ENCODE peak calls at places on chromosomes 4 and X, in four cellular contexts. N is progenitor cell of endocrine pancreas, W is OCI-LY7, I is neural progenitor cell. X is an unnamed sample.

GRCh38 chrX:46762963-46763362 is 4.0 kb upstream of the SLC9A7 start:
- DNase-seq in W (no peak), N (no peak), I (no peak), X (no peak)

GRCh38 chr4:167380964-167381363 is 146.7 kb upstream of the SPOCK3 start:
- DNase-seq in W (no peak), I (no peak), N (no peak), X (no peak)

GRCh38 chr4:7193040-7193958 is 961 bp downstream of the SORCS2 start:
- DNase-seq in W (no peak), I (peak; percentile 73), N (no peak), X (no peak)

GRCh38 chr4:5218376-5219069 is 167.2 kb downstream of the STK32B start:
- DNase-seq in I (no peak), N (no peak), W (no peak), X (no peak)

GRCh38 chr4:14856076-14856926 is 146.0 kb upstream of the CPEB2 start:
- DNase-seq in W (no peak), I (no peak), N (no peak), X (peak; percentile 59)

GRCh38 chrX:81259714-81260395 is 58.0 kb downstream of the SH3BGRL start:
- DNase-seq in W (no peak), I (no peak), N (no peak), X (no peak)

GRCh38 chr4:41280010-41280409 is 23.3 kb downstream of the UCHL1 start:
- DNase-seq in I (no peak), N (no peak), W (no peak), X (no peak)

GRCh38 chrX:80246273-80246672 is 174.0 kb upstream of the TENT5D start:
- DNase-seq in N (no peak), W (no peak), I (no peak), X (no peak)

GRCh38 chrX:19799319-19800182 is 87.8 kb downstream of the SH3KBP1 start:
- DNase-seq in I (no peak), N (no peak), W (peak; percentile 61), X (no peak)

GRCh38 chr4:173415092-173415491 is 16.2 kb upstream of the SCRG1 start:
- DNase-seq in N (no peak), I (no peak), W (no peak), X (no peak)

GRCh38 chr4:183349673-183350072 is 27.4 kb upstream of the CLDN24 start:
- DNase-seq in N (no peak), I (no peak), W (no peak), X (no peak)

GRCh38 chr4:17758459-17758858 is 23.0 kb downstream of the FAM184B start:
- DNase-seq in I (no peak), W (no peak), N (no peak), X (no peak)

GRCh38 chr4:52015366-52015765 is 4.8 kb downstream of the LRRC66 start:
- DNase-seq in I (peak; percentile 69), W (no peak), N (no peak), X (no peak)
- TF ChIP-seq CTCF in I (peak; percentile 59), W (peak; percentile 57), N (peak; percentile 9), X (no peak)

GRCh38 chrX:115311666-115312065 is 22.2 kb downstream of the LUZP4 start:
- DNase-seq in I (peak; percentile 88), N (peak; percentile 49), W (no peak), X (no peak)
- TF ChIP-seq CTCF in I (peak; percentile 55), N (peak; percentile 43), W (no peak), X (no peak)

GRCh38 chr4:153432971-153433752 is 33.0 kb upstream of the TMEM131L start:
- DNase-seq in W (peak; percentile 94), N (no peak), I (peak; percentile 38), X (peak; percentile 83)
- TF ChIP-seq CTCF in W (peak; percentile 96), N (peak; percentile 34), I (peak; percentile 47), X (peak; percentile 82)

DNA sequence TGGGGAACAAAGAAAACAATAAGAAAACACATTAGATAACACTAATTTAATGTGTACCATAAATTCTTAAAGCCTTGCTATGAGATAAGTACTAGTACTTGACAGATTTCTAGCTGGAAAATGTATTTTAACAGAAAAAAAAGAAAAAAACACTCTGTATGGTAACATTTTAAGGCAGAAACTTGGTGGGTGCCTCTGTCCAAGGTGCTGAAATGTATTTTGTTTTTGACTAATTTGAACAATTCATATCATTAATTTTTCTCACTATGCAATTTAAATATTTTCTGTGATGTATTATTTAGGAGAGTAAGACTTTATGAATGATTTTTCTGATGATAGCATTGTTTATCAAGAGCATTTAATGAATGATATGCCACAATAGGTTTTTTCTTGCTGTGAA is 107.5 kb downstream of the GABRG1 start:
- DNase-seq in N (no peak), I (peak; percentile 7), W (no peak), X (no peak)
- TF ChIP-seq CTCF in N (no peak), I (no peak), W (no peak), X (no peak)

GRCh38 chrX:44935172-44935571 is 62.2 kb downstream of the KDM6A start:
- DNase-seq in N (no peak), I (no peak), W (no peak), X (no peak)

GRCh38 chrX:44927398-44927797 is 54.4 kb downstream of the KDM6A start:
- DNase-seq in W (no peak), N (no peak), I (no peak), X (no peak)

GRCh38 chrX:44935640-44936039 is 62.7 kb downstream of the KDM6A start:
- DNase-seq in W (no peak), N (no peak), I (no peak), X (no peak)

DNA sequence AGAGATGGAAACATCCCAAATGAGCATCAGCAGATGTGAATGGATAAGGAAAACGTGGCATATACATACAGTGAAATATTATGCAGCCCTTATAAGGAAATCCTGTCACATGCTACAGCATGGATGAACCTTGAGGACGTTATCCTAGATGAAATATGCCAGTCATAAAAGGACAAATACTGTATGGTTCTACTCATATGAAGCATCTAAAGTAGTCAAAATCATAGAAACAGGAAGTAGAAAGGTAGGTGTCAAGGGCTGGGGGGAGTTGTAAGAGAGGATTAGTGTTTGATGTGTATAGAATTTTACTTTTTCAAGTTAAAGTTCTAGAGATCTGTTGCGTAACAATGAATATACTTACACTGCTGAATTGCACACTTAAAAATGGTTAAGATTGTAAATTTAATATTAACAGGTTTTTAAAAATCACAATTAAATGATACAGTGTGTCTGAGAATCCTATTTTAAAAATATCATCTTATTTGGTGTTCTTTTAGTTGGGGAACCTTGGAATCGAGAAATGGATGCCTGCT is 58.5 kb downstream of the KDM6A start:
- DNase-seq in N (no peak), W (no peak), I (no peak), X (no peak)
- TF ChIP-seq CTCF in N (no peak), W (no peak), I (no peak), X (no peak)

GRCh38 chr4:55312491-55313101 is 33.4 kb upstream of the SRD5A3 start:
- DNase-seq in W (peak; percentile 50), I (peak; percentile 52), N (no peak), X (no peak)
- TF ChIP-seq CTCF in W (peak; percentile 79), I (peak; percentile 65), N (peak; percentile 65), X (peak; percentile 52)

X was measured in GM10248.